ENCODE peak calls at places on chromosomes 5 and 9, in six cellular contexts. Y is SK-N-SH, B is HCT116, Q is GM23248, H is PC-3, X is MM.1S. F is an unnamed sample.

GRCh38 chr9:78215706-78216105 is 20.2 kb upstream of the CEP78 start:
- DNase-seq in X (no peak), B (no peak), Q (peak; percentile 33), Y (no peak), H (no peak), F (no peak)

GRCh38 chr9:35515766-35516165 is 25.9 kb downstream of the RUSC2 start:
- DNase-seq in Q (peak; percentile 35), X (no peak), H (no peak), Y (no peak), B (no peak), F (no peak)

GRCh38 chr9:112299514-112299913 is 33.9 kb downstream of the PTBP3 start:
- DNase-seq in Y (no peak), Q (peak; percentile 65), X (no peak), B (no peak), H (peak; percentile 24), F (no peak)

GRCh38 chr9:87646546-87646945 is 79.4 kb upstream of the CTSL start:
- DNase-seq in Y (no peak), Q (no peak), H (no peak), B (no peak), X (no peak), F (no peak)

GRCh38 chr5:126124706-126125345 is 298.4 kb upstream of the GRAMD2B start:
- DNase-seq in Q (peak; percentile 83), Y (no peak), X (no peak), B (peak; percentile 7), H (peak; percentile 72), F (no peak)

GRCh38 chr9:23590601-23591000 is 235.4 kb downstream of the ELAVL2 start:
- DNase-seq in H (peak; percentile 33), B (no peak), X (peak; percentile 52), Y (no peak), Q (peak; percentile 2), F (no peak)

GRCh38 chr9:115189686-115190085 is 71.7 kb upstream of the TNC start:
- DNase-seq in X (no peak), Y (no peak), H (no peak), Q (no peak), B (no peak), F (no peak)

GRCh38 chr9:353077-353476 is 138.4 kb downstream of the DOCK8 start:
- DNase-seq in H (no peak), X (no peak), B (no peak), Q (no peak), Y (no peak), F (no peak)

GRCh38 chr5:179731791-179732411 is 721 bp upstream of the MAML1 start:
- DNase-seq in Y (no peak), Q (peak; percentile 94), X (no peak), B (no peak), H (peak; percentile 55), F (no peak)

GRCh38 chr5:141657937-141658545 is 6.8 kb upstream of the FCHSD1 start:
- DNase-seq in Q (peak; percentile 92), B (peak; percentile 56), H (peak; percentile 81), Y (no peak), X (no peak), F (no peak)

GRCh38 chr9:124040935-124041816 is 29.6 kb downstream of the LHX2 start:
- DNase-seq in Y (peak; percentile 93), B (no peak), X (peak; percentile 10), Q (peak; percentile 44), H (no peak), F (peak; percentile 73)

GRCh38 chr5:180034564-180034963 is 37.0 kb downstream of the RNF130 start:
- DNase-seq in X (no peak), H (peak; percentile 73), Q (peak; percentile 49), B (no peak), Y (no peak), F (no peak)

GRCh38 chr5:122753500-122753899 is 21.4 kb upstream of the SNX2 start:
- DNase-seq in Y (no peak), Q (no peak), H (no peak), X (no peak), B (no peak), F (no peak)

GRCh38 chr5:113233606-113234005 is 201.2 kb downstream of the TSSK1B start:
- DNase-seq in Q (no peak), Y (no peak), H (no peak), X (no peak), B (no peak), F (no peak)

GRCh38 chr9:118734696-118735095 is 634.5 kb downstream of the BRINP1 start:
- DNase-seq in B (no peak), H (no peak), Q (no peak), X (no peak), Y (no peak), F (no peak)

GRCh38 chr5:137695651-137696428 is 40.0 kb downstream of the KLHL3 start:
- DNase-seq in Y (no peak), H (no peak), Q (no peak), B (no peak), X (no peak), F (no peak)

GRCh38 chr9:110891760-110892159 is 146.5 kb downstream of the LPAR1 start:
- DNase-seq in X (no peak), B (no peak), Y (no peak), Q (peak; percentile 73), H (peak; percentile 66), F (no peak)

GRCh38 chr5:126837907-126838539 is 61.1 kb downstream of the LMNB1 start:
- DNase-seq in Y (no peak), B (no peak), Q (peak; percentile 50), H (no peak), X (no peak), F (no peak)

GRCh38 chr5:1736889-1737711 is 62.5 kb downstream of the MRPL36 start:
- DNase-seq in Q (no peak), B (no peak), Y (peak; percentile 30), H (no peak), X (no peak), F (no peak)

GRCh38 chr5:55899344-55899743 is 48.2 kb downstream of the IL31RA start:
- DNase-seq in Q (peak; percentile 81), X (no peak), Y (no peak), B (no peak), H (peak; percentile 51), F (no peak)

GRCh38 chr5:34690301-34690700 is 34.2 kb downstream of the RAI14 start:
- DNase-seq in Q (no peak), H (no peak), X (no peak), Y (no peak), B (no peak), F (no peak)

GRCh38 chr5:34692781-34693180 is 36.7 kb downstream of the RAI14 start:
- DNase-seq in Y (no peak), B (no peak), H (no peak), X (no peak), Q (no peak), F (no peak)

GRCh38 chr5:34688015-34688800 is 32.1 kb downstream of the RAI14 start:
- DNase-seq in H (no peak), Y (no peak), X (no peak), Q (no peak), B (no peak), F (no peak)

GRCh38 chr5:34691326-34691725 is 35.2 kb downstream of the RAI14 start:
- DNase-seq in B (no peak), Q (peak; percentile 79), X (no peak), Y (no peak), H (peak; percentile 37), F (no peak)

DNA sequence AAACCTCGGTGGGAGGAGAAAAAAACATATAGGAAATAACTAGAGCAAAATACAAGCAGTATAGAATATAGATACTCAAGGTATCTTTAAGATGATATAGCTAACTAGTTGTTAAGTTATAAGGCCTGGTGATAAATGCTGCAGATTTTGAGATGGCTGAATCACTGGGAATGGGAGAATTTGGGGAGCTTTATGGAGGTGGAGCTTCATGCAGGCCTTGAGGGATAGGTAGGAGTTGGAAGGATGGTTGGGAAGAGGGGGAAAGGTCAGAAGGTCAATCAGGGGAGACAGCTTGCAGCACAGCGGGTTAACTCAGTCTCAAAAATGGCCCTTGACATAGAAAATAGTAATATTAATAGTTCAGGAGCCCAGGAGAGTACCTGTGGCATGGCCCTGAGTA is 34.8 kb downstream of the RAI14 start:
- DNase-seq in Y (no peak), Q (no peak), H (no peak), B (no peak), X (no peak), F (no peak)
- H3K4me1 ChIP-seq in Y (peaks cover 36% of the 10 kb centered on the region), Q (peaks cover 72% of the 10 kb centered on the region), H (peaks cover 15% of the 10 kb centered on the region), B (peaks cover 19% of the 10 kb centered on the region), X (no peaks in the 10 kb centered on the region), F (peaks cover 20% of the 10 kb centered on the region)

DNA sequence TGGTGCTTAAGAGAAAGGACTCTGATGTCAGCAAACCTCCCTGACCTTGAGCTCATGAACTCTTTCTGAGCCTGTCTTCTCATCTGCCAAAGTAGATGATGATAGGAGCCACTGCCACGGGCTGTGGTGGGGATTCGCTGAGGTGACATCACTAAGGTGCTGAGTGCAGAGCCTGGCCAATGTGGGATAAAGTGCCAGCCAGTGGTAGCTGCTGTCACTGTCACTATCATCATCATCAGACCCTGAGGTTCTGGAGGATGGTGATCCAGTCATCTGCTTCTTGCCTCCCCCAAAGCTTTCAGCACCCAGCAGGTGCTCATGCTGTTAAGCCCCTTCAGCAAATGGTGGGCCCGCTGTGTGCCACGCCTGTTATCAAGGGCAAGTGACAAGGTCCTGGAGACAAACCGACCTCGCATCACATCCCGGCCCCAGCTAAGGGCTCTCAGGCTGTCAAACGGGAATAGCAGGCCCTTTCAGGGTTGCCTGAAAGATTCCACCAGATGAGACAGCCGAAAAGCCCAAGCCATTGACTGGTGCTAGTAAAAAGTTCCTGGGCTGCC is 6.4 kb downstream of the FPGS start:
- DNase-seq in X (no peak), H (no peak), B (no peak), Y (peak; percentile 42), Q (no peak), F (no peak)
- H3K9ac ChIP-seq in X (no peak overlapping the region), H (no peak overlapping the region), B (peak overlapping the region; percentile 2), Y (no peak overlapping the region), Q (no peak overlapping the region), F (no peak overlapping the region)

DNA sequence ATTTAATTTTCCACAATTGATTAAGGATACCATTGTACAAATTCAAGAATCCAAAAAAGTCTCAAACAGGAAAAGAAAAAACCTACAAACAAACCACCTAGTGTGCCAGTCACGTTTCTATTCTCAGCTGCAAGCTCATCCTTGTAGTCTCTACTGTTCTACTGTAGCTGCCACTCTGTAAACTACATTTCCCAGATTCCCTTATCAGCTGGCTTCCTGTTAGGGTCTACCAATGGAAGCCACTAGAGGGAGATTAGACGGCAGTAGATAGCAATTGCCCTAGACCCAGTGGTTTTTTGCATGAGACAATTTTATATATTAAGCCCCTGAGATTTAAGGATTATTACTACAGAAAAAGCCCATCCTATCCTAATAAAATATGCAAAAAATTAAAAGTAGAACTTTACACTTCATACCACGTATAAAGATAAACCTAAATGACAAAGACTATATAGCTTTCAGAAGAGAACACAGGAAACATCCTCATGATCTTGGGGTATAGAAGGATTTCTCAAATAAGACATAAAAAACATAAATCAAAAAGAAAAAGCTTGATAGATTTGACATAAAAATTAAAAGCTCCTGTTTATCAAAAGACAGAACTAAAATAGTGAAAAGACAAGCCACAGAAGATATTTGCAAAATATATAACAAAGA is 37.4 kb downstream of the P4HA2 start:
- DNase-seq in Y (peak; percentile 87), H (peak; percentile 74), B (peak; percentile 51), Q (peak; percentile 82), X (peak; percentile 81), F (peak; percentile 77)
- TF ChIP-seq EZH2phosphoT487 in Y (no peak), H (no peak), B (no peak), Q (no peak), X (no peak), F (no peak)

DNA sequence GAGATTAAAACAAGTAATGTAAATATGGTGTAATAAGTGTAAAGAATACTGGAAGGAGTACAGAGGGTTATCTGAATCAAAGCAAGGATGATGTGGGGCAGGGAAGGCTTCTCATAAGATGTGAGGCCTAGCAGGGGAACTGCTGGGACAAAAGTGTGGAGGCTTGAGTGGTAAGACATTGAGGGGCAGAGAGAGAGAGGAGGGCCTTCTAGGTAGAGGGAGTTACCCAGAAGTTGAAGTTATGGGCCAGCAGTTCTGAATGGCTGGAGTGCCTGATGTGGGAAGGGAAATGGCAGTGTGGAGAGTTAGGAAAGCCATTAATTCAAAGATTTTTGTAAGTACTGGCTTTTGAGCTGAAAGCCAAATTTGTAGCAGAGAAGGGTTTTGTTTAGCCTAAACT is 36.8 kb downstream of the CPEB4 start:
- DNase-seq in B (no peak), Y (no peak), X (no peak), Q (no peak), H (no peak), F (no peak)
- H3K4me1 ChIP-seq in B (no peaks in the 10 kb centered on the region), Y (peaks cover 30% of the 10 kb centered on the region), X (peaks cover 91% of the 10 kb centered on the region), Q (peaks cover 38% of the 10 kb centered on the region), H (peaks cover 35% of the 10 kb centered on the region), F (peaks cover 39% of the 10 kb centered on the region)